ENCODE peak calls at places on chromosomes 12 and 14, in ten cellular contexts. J is GM19239; P is cardiac muscle cell; S is ascending aorta; M is RWPE1; A is astrocyte of the cerebellum; Y is D341Med; K is hepatic stellate cell; V is NCI-H2171 treated with DMSO at 0.1 percent for 48 hours; Q is activated CD4-positive, alpha-beta T cell treated with anti-CD3 and anti-CD28 coated beads for 4 hours. N is an unnamed sample.
A peak's percentile ranks its signal among the peaks of the same experiment; 100 is the strongest.

GRCh38 chr12:1935242-1935641 is 16.8 kb upstream of the CACNA2D4 start:
- DNase-seq in S (peak; percentile 63), P (no peak), Q (no peak), J (no peak), K (no peak), M (no peak), A (no peak), V (no peak), Y (no peak), N (no peak)

GRCh38 chr12:46470039-46470627 is 97.6 kb upstream of the SLC38A2 start:
- DNase-seq in S (no peak), V (no peak), J (no peak), Q (no peak), Y (no peak), A (no peak), P (no peak), M (no peak), K (no peak), N (no peak)

GRCh38 chr14:100131181-100131580 is 28.3 kb downstream of the DEGS2 start:
- DNase-seq in Q (no peak), M (no peak), Y (no peak), S (no peak), V (no peak), K (no peak), A (no peak), J (no peak), P (no peak), N (no peak)

GRCh38 chr12:15863258-15863835 is 18.8 kb upstream of the STRAP start:
- DNase-seq in Y (no peak), M (no peak), P (no peak), J (no peak), Q (no peak), S (no peak), V (no peak), K (no peak), A (no peak), N (no peak)

GRCh38 chr12:39919790-39920189 is 186.1 kb downstream of the SLC2A13 start:
- DNase-seq in M (no peak), K (no peak), A (no peak), S (no peak), J (no peak), Y (no peak), P (no peak), Q (no peak), V (no peak), N (no peak)

GRCh38 chr12:52769354-52769753 is 7.8 kb downstream of the KRT76 start:
- DNase-seq in J (no peak), V (no peak), M (no peak), Q (no peak), P (no peak), Y (no peak), S (no peak), A (no peak), K (no peak), N (no peak)

GRCh38 chr12:3378655-3379054 is 112.3 kb upstream of the PRMT8 start:
- DNase-seq in K (no peak), S (no peak), J (no peak), V (no peak), P (no peak), Y (no peak), M (no peak), A (no peak), Q (no peak), N (no peak)

GRCh38 chr12:116474331-116474730 is 84.8 kb upstream of the MAP1LC3B2 start:
- DNase-seq in J (no peak), S (no peak), V (no peak), Y (no peak), P (no peak), K (no peak), M (no peak), A (no peak), Q (no peak), N (no peak)

GRCh38 chr12:23600936-23601335 is 348.5 kb downstream of the SOX5 start:
- DNase-seq in Q (no peak), A (no peak), V (no peak), K (no peak), P (no peak), Y (no peak), M (no peak), J (no peak), S (no peak), N (no peak)

GRCh38 chr12:3075315-3075714 is 1.9 kb upstream of the TSPAN9 start:
- DNase-seq in J (no peak), K (no peak), A (no peak), V (no peak), P (no peak), M (no peak), Q (no peak), Y (no peak), S (no peak), N (no peak)

GRCh38 chr12:10853746-10854145 is 4.5 kb upstream of the PRR4 start:
- DNase-seq in M (no peak), A (no peak), S (no peak), Y (no peak), V (no peak), P (no peak), Q (no peak), K (no peak), J (no peak), N (no peak)

GRCh38 chr12:40911676-40912075 is 219.4 kb downstream of the CNTN1 start:
- DNase-seq in P (no peak), Y (no peak), K (no peak), A (no peak), S (no peak), J (no peak), V (no peak), Q (no peak), M (peak; percentile 5), N (no peak)

GRCh38 chr14:105315211-105315721 is 718 bp downstream of the PACS2 start:
- DNase-seq in K (peak; percentile 47), S (peak; percentile 77), A (no peak), V (peak; percentile 31), Q (peak; percentile 33), Y (peak; percentile 57), M (peak; percentile 42), P (peak; percentile 44), J (peak; percentile 41), N (no peak)

GRCh38 chr14:22268875-22269274 is 320.1 kb downstream of the DAD1 start:
- DNase-seq in V (no peak), M (peak; percentile 75), J (no peak), S (no peak), Q (no peak), A (no peak), P (no peak), Y (no peak), K (no peak), N (no peak)

GRCh38 chr14:91142214-91142668 is 28.4 kb downstream of the DGLUCY start:
- DNase-seq in J (peak; percentile 61), Q (no peak), K (no peak), A (no peak), S (no peak), M (no peak), V (no peak), P (no peak), Y (no peak), N (no peak)

GRCh38 chr12:49985981-49986380 is 13.2 kb downstream of the AQP6 start:
- DNase-seq in Y (no peak), Q (no peak), A (no peak), S (no peak), M (no peak), V (peak; percentile 12), P (no peak), J (no peak), K (no peak), N (no peak)

GRCh38 chr12:124463341-124463861 is 104.0 kb downstream of the NCOR2 start:
- DNase-seq in P (no peak), K (no peak), A (no peak), Y (peak; percentile 91), Q (no peak), J (no peak), V (peak; percentile 94), S (no peak), M (no peak), N (no peak)

GRCh38 chr14:105495990-105496830 is 5.2 kb downstream of the TEDC1 start:
- DNase-seq in S (no peak), P (no peak), M (no peak), V (no peak), Y (no peak), K (no peak), Q (no peak), J (no peak), A (no peak), N (no peak)

GRCh38 chr14:91872517-91873470 is 5.5 kb upstream of the TC2N start:
- DNase-seq in Q (peak; percentile 24), S (peak; percentile 95), K (no peak), Y (no peak), M (peak; percentile 16), P (no peak), A (peak; percentile 65), V (no peak), J (no peak), N (peak; percentile 32)

GRCh38 chr14:30317729-30318128 is 241.2 kb upstream of the G2E3 start:
- DNase-seq in J (no peak), Y (no peak), P (peak; percentile 19), Q (no peak), M (no peak), K (no peak), V (no peak), S (no peak), A (no peak), N (no peak)

GRCh38 chr14:73307261-73307660 is 70.0 kb downstream of the PAPLN start:
- DNase-seq in J (no peak), P (no peak), V (no peak), Y (no peak), A (no peak), Q (no peak), M (no peak), K (no peak), S (no peak), N (no peak)

GRCh38 chr14:94313991-94314655 is 9.0 kb downstream of the SERPINA6 start:
- DNase-seq in Y (no peak), Q (no peak), A (peak; percentile 13), J (no peak), P (no peak), S (no peak), V (no peak), M (no peak), K (no peak), N (no peak)

GRCh38 chr14:102510616-102511520 is 1.3 kb upstream of the ANKRD9 start:
- DNase-seq in V (peak; percentile 43), M (no peak), P (peak; percentile 88), Y (no peak), J (no peak), S (no peak), Q (no peak), K (no peak), A (no peak), N (no peak)

GRCh38 chr14:81208489-81208888 is 12.3 kb downstream of the GTF2A1 start:
- DNase-seq in A (no peak), P (no peak), Y (no peak), K (no peak), V (no peak), J (no peak), M (no peak), Q (no peak), S (no peak), N (no peak)

GRCh38 chr14:64841121-64841611 is 38.5 kb downstream of the SPTB start:
- DNase-seq in A (peak; percentile 47), M (peak; percentile 62), J (no peak), K (no peak), Q (no peak), V (no peak), S (no peak), Y (no peak), P (peak; percentile 45), N (peak; percentile 26)

GRCh38 chr12:107415834-107416233 is 269.8 kb upstream of the PWP1 start:
- DNase-seq in A (peak; percentile 77), Q (no peak), P (no peak), M (peak; percentile 15), J (no peak), Y (no peak), S (no peak), V (no peak), K (no peak), N (no peak)

GRCh38 chr12:82473111-82473754 is 114.9 kb downstream of the METTL25 start:
- DNase-seq in P (no peak), A (no peak), Y (no peak), J (no peak), V (no peak), S (no peak), Q (no peak), M (no peak), K (no peak), N (no peak)

GRCh38 chr12:54521291-54522062 is 23.9 kb downstream of the NCKAP1L start:
- DNase-seq in M (no peak), J (no peak), Y (no peak), A (no peak), V (no peak), K (no peak), Q (no peak), S (no peak), P (no peak), N (no peak)

N was measured in AG04450.